ENCODE peak calls at places on chromosome 22, in ten cellular contexts. N is HTR-8/SVneo; Y is AG08395; W is stimulated activated CD4-positive, alpha-beta T cell treated with anti-CD3 and anti-CD28 coated beads, TNF-alpha, amount 100 ng/mL, for 48 hours; M is Ammon's horn; R is activated T-helper 1 cell treated with anti-CD3 and anti-CD28 coated beads, Interleukin-2, amount 50 U/mL, for 16 hours; T is HL-60; Q is body of pancreas; K is GDM1; X is sigmoid colon. J is an unnamed sample.

GRCh38 chr22:41656515-41656914 is 32.2 kb downstream of the SNU13 start:
- DNase-seq in Q (no peak), K (no peak), R (no peak), Y (no peak), W (no peak), X (no peak), T (no peak), N (no peak), M (no peak), J (no peak)

GRCh38 chr22:45453764-45454163 is 40.3 kb downstream of the RIBC2 start:
- DNase-seq in Q (no peak), K (no peak), X (no peak), T (no peak), Y (no peak), N (no peak), R (no peak), W (no peak), M (no peak), J (no peak)

GRCh38 chr22:20970939-20971657 is 4.0 kb downstream of the AIFM3 start:
- DNase-seq in Q (no peak), X (no peak), K (no peak), N (no peak), Y (no peak), M (no peak), W (no peak), T (no peak), R (no peak), J (no peak)

GRCh38 chr22:49253656-49254055 is 574.0 kb downstream of the BRD1 start:
- DNase-seq in M (no peak), Q (no peak), N (no peak), Y (no peak), K (no peak), R (no peak), T (no peak), X (no peak), W (no peak), J (no peak)

GRCh38 chr22:42700355-42700754 is 20.3 kb downstream of the A4GALT start:
- DNase-seq in N (no peak), R (no peak), W (no peak), K (no peak), Q (no peak), X (no peak), M (no peak), T (no peak), Y (no peak), J (no peak)

GRCh38 chr22:29265306-29265705 is 2.5 kb downstream of the RHBDD3 start:
- DNase-seq in X (no peak), K (no peak), W (no peak), N (no peak), R (no peak), Q (no peak), T (no peak), Y (no peak), M (no peak), J (no peak)

GRCh38 chr22:43925433-43926348 is 2.1 kb downstream of the PNPLA3 start:
- DNase-seq in Q (no peak), R (no peak), W (no peak), X (no peak), Y (peak), T (no peak), N (no peak), M (peak), K (no peak), J (no peak)

GRCh38 chr22:27583930-27584329 is 217.6 kb downstream of the MN1 start:
- DNase-seq in K (no peak), M (no peak), W (no peak), Y (no peak), N (no peak), Q (no peak), T (no peak), R (no peak), X (no peak), J (no peak)

GRCh38 chr22:44391481-44392445 is 79.0 kb upstream of the SHISAL1 start:
- DNase-seq in T (no peak), X (peak), Y (no peak), N (no peak), W (no peak), M (no peak), R (no peak), Q (no peak), K (no peak), J (no peak)

GRCh38 chr22:30485362-30485988 is 13.7 kb upstream of the SEC14L3 start:
- DNase-seq in Q (peak), Y (peak), X (peak), R (peak), W (peak), K (peak), M (peak), N (peak), T (peak), J (no peak)

GRCh38 chr22:20857838-20858614 is 585 bp downstream of the PI4KA start:
- DNase-seq in R (peak), T (peak), Q (peak), X (peak), M (peak), W (peak), Y (peak), K (peak), N (peak), J (peak)

GRCh38 chr22:31447337-31447736 is 42.3 kb downstream of the EIF4ENIF1 start:
- DNase-seq in N (no peak), M (no peak), W (no peak), K (no peak), X (no peak), T (no peak), Q (no peak), R (no peak), Y (no peak), J (no peak)

GRCh38 chr22:50531546-50532352 is 1.9 kb upstream of the TYMP start:
- DNase-seq in K (no peak), R (peak), Q (peak), W (no peak), T (peak), M (no peak), Y (peak), N (no peak), X (peak), J (no peak)

GRCh38 chr22:45240137-45240809 is 421 bp downstream of the KIAA0930 start:
- DNase-seq in R (peak), Q (peak), N (peak), X (no peak), T (no peak), Y (no peak), W (peak), K (no peak), M (no peak), J (no peak)

GRCh38 chr22:41531422-41531727 is 12.9 kb downstream of the POLR3H start:
- DNase-seq in R (no peak), T (no peak), Y (no peak), M (no peak), N (no peak), X (no peak), Q (no peak), K (no peak), W (no peak), J (no peak)

GRCh38 chr22:23256986-23257888 is 76.9 kb downstream of the BCR start:
- DNase-seq in K (no peak), M (no peak), X (peak), T (no peak), Y (peak), W (no peak), N (no peak), R (no peak), Q (no peak), J (no peak)

GRCh38 chr22:31244044-31244942 is 32.2 kb downstream of the LIMK2 start:
- DNase-seq in R (no peak), K (no peak), M (no peak), W (no peak), N (peak), Y (peak), Q (no peak), T (no peak), X (no peak), J (no peak)

GRCh38 chr22:48696371-48696770 is 1131.3 kb downstream of the BRD1 start:
- DNase-seq in K (no peak), X (no peak), R (no peak), Q (no peak), M (no peak), T (no peak), W (no peak), N (no peak), Y (no peak), J (no peak)

GRCh38 chr22:43433904-43434600 is 22.2 kb downstream of the MPPED1 start:
- DNase-seq in T (no peak), X (peak), Y (no peak), K (no peak), R (no peak), M (no peak), N (no peak), W (no peak), Q (no peak), J (no peak)

J was measured in esophagus squamous epithelium.